ENCODE peak calls at places on chromosome 2, in nine cellular contexts. X, Q, B, E, Y, A, D, M and R are unnamed samples.

GRCh38 chr2:240925576-240926515 is 19.7 kb downstream of the CROCC2 start:
- DNase-seq in X (peak; percentile 44), Q (no peak), B (peak; percentile 37), E (no peak), Y (peak; percentile 66), A (no peak), D (peak; percentile 5), M (no peak), R (peak; percentile 41)

GRCh38 chr2:12717988-12718661 is 1.4 kb downstream of the TRIB2 start:
- DNase-seq in X (no peak), Q (peak; percentile 23), B (no peak), E (peak; percentile 46), Y (peak; percentile 53), A (peak; percentile 26), D (peak; percentile 33), M (no peak), R (no peak)

GRCh38 chr2:19883971-19884720 is 17.6 kb downstream of the TTC32 start:
- DNase-seq in X (no peak), Q (no peak), B (no peak), E (no peak), Y (no peak), A (no peak), D (no peak), M (no peak), R (no peak)

GRCh38 chr2:24939353-24939752 is 19.3 kb upstream of the ADCY3 start:
- DNase-seq in X (no peak), Q (no peak), B (no peak), E (no peak), Y (no peak), A (no peak), D (no peak), M (no peak), R (no peak)

GRCh38 chr2:144675731-144676130 is 155.8 kb upstream of the ZEB2 start:
- DNase-seq in X (no peak), Q (no peak), B (no peak), E (no peak), Y (no peak), A (no peak), D (no peak), M (no peak), R (no peak)

GRCh38 chr2:234771985-234772774 is 179.6 kb upstream of the SH3BP4 start:
- DNase-seq in X (no peak), Q (no peak), B (no peak), E (no peak), Y (no peak), A (peak; percentile 82), D (no peak), M (no peak), R (no peak)

GRCh38 chr2:42974697-42975357 is 182.4 kb upstream of the HAAO start:
- DNase-seq in X (peak; percentile 80), Q (peak; percentile 83), B (peak; percentile 68), E (peak; percentile 86), Y (peak; percentile 90), A (peak; percentile 67), D (peak; percentile 87), M (no peak), R (peak; percentile 63)

GRCh38 chr2:37583402-37583801 is 88.0 kb downstream of the CDC42EP3 start:
- DNase-seq in X (no peak), Q (no peak), B (no peak), E (no peak), Y (no peak), A (peak; percentile 37), D (no peak), M (no peak), R (no peak)

GRCh38 chr2:48018480-48018879 is 112.2 kb upstream of the FBXO11 start:
- DNase-seq in X (no peak), Q (no peak), B (no peak), E (no peak), Y (no peak), A (no peak), D (no peak), M (no peak), R (no peak)

GRCh38 chr2:48017136-48017535 is 110.8 kb upstream of the FBXO11 start:
- DNase-seq in X (no peak), Q (no peak), B (no peak), E (no peak), Y (no peak), A (no peak), D (no peak), M (no peak), R (no peak)

DNA sequence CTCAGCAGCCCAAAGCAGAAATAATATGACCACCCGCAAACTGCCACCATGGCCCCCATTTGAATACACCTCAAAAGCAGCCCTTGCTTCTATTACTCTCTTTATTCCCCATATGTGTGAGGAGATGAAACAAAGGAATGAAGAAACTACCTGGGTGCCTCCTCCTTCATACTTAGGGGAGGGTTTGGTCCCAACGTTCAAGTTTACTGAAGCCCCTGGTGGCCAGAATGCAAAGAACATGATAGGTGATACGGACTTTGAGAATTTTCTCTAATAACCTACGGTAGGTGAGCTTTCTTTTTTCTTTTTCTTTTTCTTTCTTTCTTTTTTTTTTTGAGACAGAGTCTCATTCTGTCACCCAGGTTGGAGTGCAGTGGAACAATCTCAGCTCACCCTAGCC is 110.3 kb upstream of the FBXO11 start:
- DNase-seq in X (no peak), Q (no peak), B (no peak), E (peak; percentile 89), Y (no peak), A (no peak), D (no peak), M (no peak), R (no peak)
- TF ChIP-seq CTCF in X (no peak), Q (peak; percentile 51), B (no peak), E (peak; percentile 77), Y (no peak), A (no peak), D (peak; percentile 61), M (peak; percentile 29), R (peak; percentile 30)

DNA sequence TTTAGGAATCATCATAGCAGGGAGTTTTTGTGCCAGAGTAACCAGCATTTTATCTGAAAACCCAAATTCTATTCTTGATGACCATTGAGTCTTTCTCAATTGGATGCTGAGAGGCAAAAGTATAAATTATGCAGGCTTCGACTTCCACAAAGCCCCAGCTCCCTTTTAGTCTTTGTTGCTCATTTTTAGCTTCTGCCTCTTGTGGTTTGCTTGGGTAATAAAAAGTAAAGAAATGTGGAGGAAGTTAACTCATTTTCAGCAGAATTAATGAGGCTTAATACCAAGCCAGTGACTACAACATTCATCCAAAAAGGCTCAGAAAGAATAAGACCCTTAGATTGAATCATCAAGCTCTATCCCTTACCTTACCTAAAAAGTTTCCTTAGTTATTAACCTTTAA is 18.6 kb downstream of the ERMN start:
- DNase-seq in X (no peak), Q (no peak), B (no peak), E (peak; percentile 50), Y (no peak), A (peak; percentile 47), D (no peak), M (peak; percentile 21), R (no peak)
- TF ChIP-seq CTCF in X (no peak), Q (peak; percentile 34), B (peak; percentile 35), E (peak; percentile 38), Y (peak; percentile 3), A (no peak), D (peak; percentile 32), M (peak; percentile 42), R (peak; percentile 37)

GRCh38 chr2:1756456-1756855 is 12.1 kb upstream of the PXDN start:
- DNase-seq in X (no peak), Q (no peak), B (no peak), E (no peak), Y (peak; percentile 43), A (no peak), D (no peak), M (no peak), R (no peak)

GRCh38 chr2:1754046-1754445 is 9.7 kb upstream of the PXDN start:
- DNase-seq in X (no peak), Q (no peak), B (no peak), E (no peak), Y (peak; percentile 57), A (no peak), D (no peak), M (no peak), R (no peak)

GRCh38 chr2:1752751-1753150 is 8.4 kb upstream of the PXDN start:
- DNase-seq in X (no peak), Q (no peak), B (no peak), E (no peak), Y (peak; percentile 35), A (no peak), D (no peak), M (no peak), R (no peak)

GRCh38 chr2:1755436-1756191 is 11.3 kb upstream of the PXDN start:
- DNase-seq in X (no peak), Q (no peak), B (no peak), E (no peak), Y (peak; percentile 61), A (peak; percentile 95), D (no peak), M (no peak), R (no peak)

DNA sequence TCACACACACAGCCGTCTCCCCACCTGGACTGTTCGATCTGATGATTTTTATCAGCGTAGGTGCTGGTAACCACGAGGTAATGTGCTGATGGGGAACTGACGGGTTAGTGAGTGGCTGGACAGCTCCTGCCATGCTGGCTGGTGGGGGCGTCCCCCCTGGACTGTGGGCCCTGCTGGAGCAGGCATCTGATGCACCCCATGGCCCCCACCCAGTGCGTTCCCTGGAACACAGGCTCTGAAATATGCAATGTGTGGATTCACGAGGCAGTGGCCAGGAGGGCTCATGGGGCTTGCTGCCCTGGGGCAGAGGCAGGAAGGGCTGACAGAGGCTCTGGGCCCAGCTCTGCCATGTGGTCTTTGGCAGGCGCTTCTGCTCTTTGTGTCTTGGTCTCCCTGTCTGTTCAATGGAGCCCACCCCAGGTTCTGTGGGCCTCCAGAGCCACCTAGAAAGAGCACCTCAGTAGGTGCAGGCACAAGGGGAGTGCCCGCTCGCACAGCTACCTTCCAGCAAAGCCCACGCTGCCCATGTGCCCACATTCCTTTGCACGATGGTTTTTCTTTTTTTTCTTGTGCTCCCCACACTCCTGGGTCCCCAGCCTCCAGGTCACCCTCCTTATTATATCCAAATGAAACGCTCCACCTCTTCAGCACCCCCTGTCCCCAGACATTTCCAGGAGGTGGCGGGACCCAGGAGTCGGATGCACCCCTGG is 10.3 kb upstream of the PXDN start:
- DNase-seq in X (no peak), Q (no peak), B (no peak), E (no peak), Y (peak; percentile 37), A (no peak), D (no peak), M (no peak), R (no peak)
- TF ChIP-seq CTCF in X (no peak), Q (no peak), B (no peak), E (no peak), Y (no peak), A (no peak), D (no peak), M (no peak), R (no peak)

GRCh38 chr2:105840933-105841332 is 96.2 kb downstream of the NCK2 start:
- DNase-seq in X (no peak), Q (no peak), B (no peak), E (no peak), Y (no peak), A (no peak), D (no peak), M (no peak), R (no peak)

GRCh38 chr2:105842555-105842954 is 97.8 kb downstream of the NCK2 start:
- DNase-seq in X (no peak), Q (no peak), B (no peak), E (no peak), Y (no peak), A (no peak), D (no peak), M (no peak), R (no peak)

GRCh38 chr2:105839793-105840192 is 95.1 kb downstream of the NCK2 start:
- DNase-seq in X (no peak), Q (no peak), B (no peak), E (no peak), Y (no peak), A (no peak), D (no peak), M (no peak), R (no peak)

GRCh38 chr2:105843797-105844374 is 99.2 kb downstream of the NCK2 start:
- DNase-seq in X (no peak), Q (no peak), B (no peak), E (peak; percentile 69), Y (no peak), A (peak; percentile 40), D (no peak), M (no peak), R (no peak)

DNA sequence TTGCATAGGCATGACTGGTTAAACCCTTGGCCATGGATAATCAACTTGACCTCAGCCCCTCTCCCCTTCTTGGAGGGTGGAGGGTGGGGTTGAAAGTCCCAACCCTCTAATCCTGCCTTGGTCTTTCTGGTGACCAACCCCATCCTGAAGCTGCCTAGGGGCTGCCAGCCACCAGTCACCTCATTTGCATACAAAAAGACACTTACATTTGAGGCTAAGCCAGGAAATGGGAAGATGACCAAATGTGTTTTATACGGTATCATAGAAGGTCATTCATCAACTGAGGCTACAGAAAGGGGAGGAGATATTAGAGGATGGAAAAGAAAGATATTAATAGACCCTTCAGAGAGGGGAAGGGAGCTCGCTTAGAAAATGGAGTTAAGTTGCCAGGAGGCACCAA is 96.8 kb downstream of the NCK2 start:
- DNase-seq in X (no peak), Q (no peak), B (no peak), E (no peak), Y (no peak), A (no peak), D (no peak), M (no peak), R (no peak)
- TF ChIP-seq CTCF in X (no peak), Q (no peak), B (no peak), E (no peak), Y (no peak), A (no peak), D (no peak), M (no peak), R (no peak)